ENCODE peak calls at places on chromosomes 13 and 19, in four cellular contexts. K is upper lobe of right lung, T is neural progenitor cell, D is aorta. U is an unnamed sample.

GRCh38 chr13:77853701-77854100 is 64.9 kb downstream of the EDNRB start:
- DNase-seq in D (no peak), K (no peak), T (peak; percentile 95), U (no peak)

GRCh38 chr13:106522898-106523525 is 12.4 kb downstream of the EFNB2 start:
- DNase-seq in T (no peak), D (no peak), K (no peak), U (no peak)

GRCh38 chr19:3771906-3772450 is at the start of gene RAX2:
- DNase-seq in T (no peak), D (no peak), K (no peak), U (no peak)

GRCh38 chr19:2135474-2136402 is 15.6 kb downstream of the AP3D1 start:
- DNase-seq in T (no peak), K (no peak), D (no peak), U (no peak)

GRCh38 chr19:55552620-55553019 is 7.3 kb upstream of the SBK3 start:
- DNase-seq in D (no peak), T (no peak), K (no peak), U (no peak)

GRCh38 chr19:47406711-47407416 is 12.5 kb downstream of the MEIS3 start:
- DNase-seq in D (no peak), K (no peak), T (peak; percentile 90), U (no peak)

GRCh38 chr13:19967619-19968018 is 9.1 kb downstream of the ZMYM2 start:
- DNase-seq in K (no peak), D (no peak), T (no peak), U (no peak)

GRCh38 chr13:48780713-48781341 is 127.1 kb downstream of the CYSLTR2 start:
- DNase-seq in T (no peak), K (no peak), D (no peak), U (no peak)

GRCh38 chr19:4081441-4082129 is 14.9 kb upstream of the ZBTB7A start:
- DNase-seq in K (no peak), T (no peak), D (no peak), U (no peak)

GRCh38 chr13:45391926-45392325 is 26.2 kb downstream of the SLC25A30 start:
- DNase-seq in T (no peak), K (no peak), D (no peak), U (no peak)

GRCh38 chr19:4597975-4598671 is 38.6 kb upstream of the SEMA6B start:
- DNase-seq in T (peak; percentile 93), D (peak; percentile 61), K (no peak), U (no peak)

GRCh38 chr13:46687810-46688209 is 109.2 kb downstream of the ESD start:
- DNase-seq in K (no peak), T (no peak), D (no peak), U (no peak)

GRCh38 chr13:96771501-96772367 is 222.5 kb downstream of the OXGR1 start:
- DNase-seq in K (no peak), D (peak; percentile 50), T (no peak), U (no peak)

GRCh38 chr19:37361994-37362393 is 8.9 kb upstream of the ZNF527 start:
- DNase-seq in T (no peak), D (no peak), K (no peak), U (no peak)

GRCh38 chr13:73849292-73849691 is 284.9 kb downstream of the KLF12 start:
- DNase-seq in T (peak; percentile 64), D (no peak), K (no peak), U (no peak)

GRCh38 chr19:50447750-50448149 is 15.1 kb downstream of the MYBPC2 start:
- DNase-seq in K (no peak), D (no peak), T (no peak), U (no peak)

GRCh38 chr13:93547886-93548285 is 321.3 kb downstream of the GPC6 start:
- DNase-seq in T (no peak), K (no peak), D (no peak), U (no peak)

GRCh38 chr13:77521595-77522367 is 13.7 kb upstream of the SCEL start:
- DNase-seq in D (no peak), K (peak; percentile 74), T (peak; percentile 30), U (no peak)

GRCh38 chr19:49849433-49850220 is 1.3 kb upstream of the PTOV1 start:
- DNase-seq in K (no peak), D (no peak), T (no peak), U (no peak)

DNA sequence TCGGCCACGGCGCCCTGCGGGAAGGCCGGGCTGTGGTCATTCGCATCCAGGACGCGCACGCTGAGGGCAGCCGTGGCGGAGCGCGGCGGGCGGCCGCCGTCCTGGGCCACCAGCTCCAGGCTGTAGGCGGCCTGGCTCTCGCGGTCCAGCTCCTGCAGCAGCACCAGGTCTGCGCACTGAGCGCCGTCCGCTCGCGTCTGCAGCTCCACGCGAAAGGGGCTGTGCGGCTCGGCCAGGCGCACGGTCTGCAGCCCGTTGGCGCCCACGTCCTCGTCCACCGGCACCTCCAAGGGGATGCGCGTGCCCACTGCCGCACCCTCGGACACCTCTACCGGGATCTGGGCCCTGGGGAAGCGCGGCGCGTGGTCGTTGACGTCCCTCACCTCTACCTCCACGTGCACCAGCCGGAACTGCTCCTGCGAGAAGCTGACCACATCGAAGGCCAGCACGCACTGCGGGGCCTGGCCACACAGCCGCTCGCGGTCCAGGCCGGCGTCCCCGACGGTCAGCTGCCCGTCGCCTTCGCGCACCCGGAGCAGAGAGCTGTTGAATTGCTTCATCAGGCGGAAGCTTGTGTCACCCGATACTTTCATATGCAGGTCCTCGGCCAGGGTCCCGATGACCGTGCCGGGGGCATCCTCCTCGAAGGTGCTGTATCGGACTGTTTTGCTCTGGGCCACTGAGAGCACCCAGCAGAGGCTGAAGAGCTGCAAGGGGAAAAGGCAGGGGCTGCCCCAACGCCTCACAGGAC is 583 bp downstream of the PCDH8 start:
- DNase-seq in T (peak; percentile 34), K (no peak), D (no peak), U (no peak)
- H3K27me3 ChIP-seq in T (peaks cover 95% of the 10 kb centered on the region), K (peaks cover 76% of the 10 kb centered on the region), D (no peaks in the 10 kb centered on the region), U (peaks cover 71% of the 10 kb centered on the region)

DNA sequence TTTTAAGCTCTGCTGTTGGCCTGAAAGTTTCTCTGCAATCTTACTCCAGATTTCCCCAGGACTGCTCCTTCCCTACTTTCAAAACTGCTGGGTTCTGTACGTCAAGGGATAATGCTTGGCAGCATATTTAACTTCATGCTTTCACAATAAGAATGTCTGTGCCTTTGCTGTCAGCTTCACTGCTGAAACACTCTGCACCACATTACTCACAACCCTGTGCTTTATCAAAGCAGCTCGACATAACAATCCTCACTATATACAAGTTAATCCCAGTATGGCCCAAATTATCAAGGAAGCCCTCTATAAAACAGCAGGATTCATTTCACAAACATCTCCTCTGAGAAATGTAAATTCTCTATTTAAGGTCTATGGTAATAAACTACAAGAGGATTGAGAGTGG is 17.5 kb downstream of the LATS2 start:
- DNase-seq in K (no peak), T (no peak), D (no peak), U (no peak)
- H3K4me1 ChIP-seq in K (peaks cover 61% of the 10 kb centered on the region), T (peaks cover 26% of the 10 kb centered on the region), D (peaks cover 3% of the 10 kb centered on the region), U (peaks cover 3% of the 10 kb centered on the region)

GRCh38 chr13:67402546-67402945 is 172.4 kb upstream of the PCDH9 start:
- DNase-seq in K (no peak), T (no peak), D (no peak), U (no peak)
- H3K27me3 ChIP-seq in K (no peaks in the 10 kb centered on the region), T (no peaks in the 10 kb centered on the region), D (no peaks in the 10 kb centered on the region), U (no peaks in the 10 kb centered on the region)

GRCh38 chr13:98473135-98473791 is 103.6 kb downstream of the STK24 start:
- DNase-seq in K (no peak), D (no peak), T (no peak), U (no peak)
- H3K4me1 ChIP-seq in K (peaks cover 19% of the 10 kb centered on the region), D (no peaks in the 10 kb centered on the region), T (peaks cover 28% of the 10 kb centered on the region), U (peaks cover 6% of the 10 kb centered on the region)

GRCh38 chr19:29278716-29279115 is 65.8 kb upstream of the UQCRFS1 start:
- DNase-seq in K (peak; percentile 34), D (no peak), T (no peak), U (no peak)
- H3K27me3 ChIP-seq in K (no peaks in the 10 kb centered on the region), D (no peaks in the 10 kb centered on the region), T (no peaks in the 10 kb centered on the region), U (no peaks in the 10 kb centered on the region)

DNA sequence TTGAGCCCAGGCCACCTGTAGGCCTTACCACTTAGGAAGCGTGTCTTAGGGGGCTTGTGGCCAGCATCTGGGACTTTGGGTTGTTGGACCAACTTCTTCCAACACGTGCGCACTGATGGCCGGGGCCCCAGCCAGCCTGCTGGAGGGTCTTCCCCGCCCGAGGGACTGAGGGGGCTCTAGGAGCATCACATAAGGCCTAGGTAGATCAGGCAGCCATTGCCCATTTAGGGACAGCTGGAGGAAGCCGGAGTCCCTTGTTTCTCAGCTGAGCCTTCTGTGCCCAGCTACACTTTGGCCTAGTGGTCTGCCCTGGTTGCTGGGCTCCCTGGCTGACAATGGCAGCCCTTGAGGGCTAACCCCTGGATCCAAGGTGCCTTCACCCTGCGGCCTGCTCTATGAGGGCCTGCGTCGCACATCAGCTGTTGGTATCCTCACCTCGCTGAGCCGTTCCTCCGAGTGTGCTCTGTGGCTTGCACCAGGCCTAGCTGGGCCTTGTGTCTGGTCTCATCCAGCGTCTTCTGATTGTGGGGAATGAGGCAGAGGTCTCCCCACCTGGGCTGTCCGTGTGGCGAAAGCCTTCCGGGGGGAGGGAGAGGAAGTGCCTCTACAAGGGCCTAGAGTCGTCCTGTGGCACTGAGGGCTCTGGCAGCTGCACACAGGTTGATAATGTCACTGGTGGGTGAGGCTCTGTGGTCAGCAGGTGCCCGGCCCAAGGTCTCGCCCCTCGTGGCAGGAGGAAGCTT is 1.3 kb downstream of the RAB11B start:
- DNase-seq in T (no peak), K (peak; percentile 65), D (no peak), U (no peak)
- H3K4me1 ChIP-seq in T (no peaks in the 10 kb centered on the region), K (peaks cover 62% of the 10 kb centered on the region), D (no peaks in the 10 kb centered on the region), U (peaks cover 38% of the 10 kb centered on the region)

GRCh38 chr13:53064721-53065120 is 36.1 kb downstream of the OLFM4 start:
- DNase-seq in T (no peak), K (no peak), D (no peak), U (no peak)
- H3K27me3 ChIP-seq in T (no peaks in the 10 kb centered on the region), K (no peaks in the 10 kb centered on the region), D (no peaks in the 10 kb centered on the region), U (peaks cover 12% of the 10 kb centered on the region)

GRCh38 chr13:110327036-110327790 is 20.1 kb downstream of the COL4A2 start:
- DNase-seq in D (no peak), T (peak; percentile 43), K (no peak), U (no peak)

GRCh38 chr13:110330491-110331001 is 23.5 kb downstream of the COL4A2 start:
- DNase-seq in T (no peak), K (no peak), D (peak; percentile 19), U (no peak)

GRCh38 chr13:110329798-110330461 is 22.8 kb downstream of the COL4A2 start:
- DNase-seq in D (peak; percentile 42), T (peak; percentile 39), K (no peak), U (no peak)

GRCh38 chr13:110329258-110329657 is 22.2 kb downstream of the COL4A2 start:
- DNase-seq in K (no peak), T (no peak), D (no peak), U (no peak)

GRCh38 chr13:110328509-110328908 is 21.4 kb downstream of the COL4A2 start:
- DNase-seq in K (no peak), T (no peak), D (no peak), U (no peak)
- H3K4me1 ChIP-seq in K (peaks cover 37% of the 10 kb centered on the region), T (peaks cover 45% of the 10 kb centered on the region), D (peaks cover 7% of the 10 kb centered on the region), U (no peaks in the 10 kb centered on the region)

DNA sequence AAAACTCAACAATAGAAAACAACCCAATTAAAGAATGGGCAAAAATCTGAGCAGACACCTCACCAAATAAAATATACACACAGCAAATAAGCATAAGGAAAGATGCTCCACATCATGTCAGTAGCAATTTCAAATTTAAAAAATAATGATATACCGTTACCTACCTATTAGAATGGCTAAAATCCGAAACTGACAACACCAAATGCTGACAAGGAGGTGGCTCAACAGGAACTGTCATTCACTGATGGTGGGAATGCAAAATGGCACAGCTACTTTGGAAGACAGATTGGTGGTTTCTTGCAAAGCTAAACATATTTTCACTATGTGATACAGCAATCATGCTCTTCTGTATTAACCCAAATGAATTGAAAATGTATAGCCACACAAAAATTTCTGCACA is 9.1 kb downstream of the CYP2A13 start:
- DNase-seq in D (no peak), T (no peak), K (no peak), U (no peak)
- H3K27me3 ChIP-seq in D (no peaks in the 10 kb centered on the region), T (no peaks in the 10 kb centered on the region), K (no peaks in the 10 kb centered on the region), U (no peaks in the 10 kb centered on the region)